ENCODE peak calls at places on chromosomes 6 and 20, in five cellular contexts. O, W, D, B and C are unnamed samples.

GRCh38 chr20:20396794-20397193 is 28.9 kb downstream of the INSM1 start:
- DNase-seq in O (no peak), W (no peak), D (no peak), B (no peak), C (no peak)

GRCh38 chr6:21377356-21377755 is 216.2 kb upstream of the SOX4 start:
- DNase-seq in O (no peak), W (no peak), D (no peak), B (no peak), C (no peak)

GRCh38 chr6:70738028-70738427 is 70.3 kb downstream of the SMAP1 start:
- DNase-seq in O (no peak), W (no peak), D (no peak), B (no peak), C (no peak)

GRCh38 chr6:20879526-20879925 is 345.3 kb downstream of the CDKAL1 start:
- DNase-seq in O (peak; percentile 37), W (no peak), D (no peak), B (no peak), C (no peak)

GRCh38 chr6:21826031-21826430 is 232.5 kb downstream of the SOX4 start:
- DNase-seq in O (peak; percentile 13), W (no peak), D (no peak), B (no peak), C (no peak)

GRCh38 chr20:33209789-33210188 is 7.4 kb upstream of the BPIFA3 start:
- DNase-seq in O (peak; percentile 74), W (peak; percentile 72), D (peak; percentile 58), B (peak; percentile 18), C (no peak)

GRCh38 chr6:170212956-170213636 is 77.8 kb downstream of the DLL1 start:
- DNase-seq in O (no peak), W (no peak), D (no peak), B (peak; percentile 9), C (peak; percentile 60)

GRCh38 chr6:167679791-167680604 is 146.7 kb upstream of the AFDN start:
- DNase-seq in O (no peak), W (no peak), D (no peak), B (no peak), C (no peak)

GRCh38 chr6:7169296-7169721 is 61.5 kb downstream of the RREB1 start:
- DNase-seq in O (no peak), W (peak; percentile 63), D (no peak), B (peak; percentile 49), C (peak; percentile 87)

GRCh38 chr20:5895626-5896025 is 54.7 kb downstream of the TRMT6 start:
- DNase-seq in O (no peak), W (no peak), D (no peak), B (no peak), C (no peak)

GRCh38 chr6:26521485-26522391 is 16.4 kb upstream of the HMGN4 start:
- DNase-seq in O (no peak), W (peak; percentile 81), D (peak; percentile 81), B (peak; percentile 84), C (peak; percentile 86)

GRCh38 chr6:159463440-159463839 is 229.6 kb downstream of the SOD2 start:
- DNase-seq in O (no peak), W (no peak), D (no peak), B (no peak), C (no peak)

GRCh38 chr20:4053516-4053919 is 38.2 kb upstream of the RNF24 start:
- DNase-seq in O (no peak), W (no peak), D (no peak), B (no peak), C (no peak)

GRCh38 chr6:155142163-155142901 is 121.5 kb upstream of the CLDN20 start:
- DNase-seq in O (no peak), W (no peak), D (no peak), B (no peak), C (no peak)

GRCh38 chr20:11387189-11387754 is 530.4 kb upstream of the BTBD3 start:
- DNase-seq in O (no peak), W (no peak), D (no peak), B (no peak), C (no peak)

GRCh38 chr6:1792989-1793388 is 183.3 kb downstream of the FOXC1 start:
- DNase-seq in O (peak; percentile 53), W (no peak), D (no peak), B (no peak), C (no peak)

GRCh38 chr6:35058041-35058675 is 83.0 kb downstream of the TCP11 start:
- DNase-seq in O (no peak), W (peak; percentile 63), D (peak; percentile 18), B (no peak), C (no peak)

GRCh38 chr6:128492386-128492785 is 28.0 kb downstream of the PTPRK start:
- DNase-seq in O (no peak), W (no peak), D (no peak), B (no peak), C (no peak)

GRCh38 chr6:106194949-106195919 is 109.1 kb downstream of the PRDM1 start:
- DNase-seq in O (no peak), W (no peak), D (no peak), B (no peak), C (no peak)

GRCh38 chr6:36959555-36960250 is 5.2 kb downstream of the PI16 start:
- DNase-seq in O (no peak), W (no peak), D (no peak), B (no peak), C (no peak)

GRCh38 chr20:63750807-63751470 is 11.4 kb downstream of the SLC2A4RG start:
- DNase-seq in O (no peak), W (no peak), D (no peak), B (no peak), C (no peak)

GRCh38 chr6:150934380-150934779 is 68.9 kb downstream of the MTHFD1L start:
- DNase-seq in O (peak; percentile 7), W (no peak), D (no peak), B (no peak), C (no peak)

GRCh38 chr6:19410477-19410876 is 426.7 kb upstream of the ID4 start:
- DNase-seq in O (no peak), W (no peak), D (no peak), B (no peak), C (no peak)

GRCh38 chr6:100461273-100461919 is 3.3 kb downstream of the SIM1 start:
- DNase-seq in O (no peak), W (no peak), D (peak; percentile 31), B (no peak), C (no peak)

GRCh38 chr6:148869589-148869988 is 122.8 kb downstream of the UST start:
- DNase-seq in O (no peak), W (no peak), D (no peak), B (no peak), C (no peak)

GRCh38 chr6:96213768-96214167 is 198.0 kb downstream of the FUT9 start:
- DNase-seq in O (no peak), W (no peak), D (no peak), B (no peak), C (no peak)

GRCh38 chr6:35522660-35523658 is 10.3 kb upstream of the TULP1 start:
- DNase-seq in O (peak; percentile 59), W (peak; percentile 65), D (peak; percentile 89), B (peak; percentile 78), C (no peak)

GRCh38 chr6:235763-236360 is 56.4 kb upstream of the DUSP22 start:
- DNase-seq in O (peak; percentile 34), W (peak; percentile 29), D (no peak), B (no peak), C (no peak)

GRCh38 chr6:151481752-151482151 is 12.1 kb upstream of the CCDC170 start:
- DNase-seq in O (no peak), W (no peak), D (no peak), B (no peak), C (no peak)

GRCh38 chr6:76135481-76135880 is 63.0 kb upstream of the IMPG1 start:
- DNase-seq in O (no peak), W (no peak), D (no peak), B (no peak), C (no peak)

GRCh38 chr20:44644384-44645131 is 6.9 kb downstream of the ADA start:
- DNase-seq in O (no peak), W (no peak), D (no peak), B (no peak), C (no peak)

GRCh38 chr6:78157606-78158005 is 504.8 kb downstream of the MEI4 start:
- DNase-seq in O (no peak), W (no peak), D (no peak), B (no peak), C (no peak)

GRCh38 chr6:88867841-88868558 is 95.4 kb downstream of the RNGTT start:
- DNase-seq in O (no peak), W (no peak), D (no peak), B (no peak), C (no peak)

DNA sequence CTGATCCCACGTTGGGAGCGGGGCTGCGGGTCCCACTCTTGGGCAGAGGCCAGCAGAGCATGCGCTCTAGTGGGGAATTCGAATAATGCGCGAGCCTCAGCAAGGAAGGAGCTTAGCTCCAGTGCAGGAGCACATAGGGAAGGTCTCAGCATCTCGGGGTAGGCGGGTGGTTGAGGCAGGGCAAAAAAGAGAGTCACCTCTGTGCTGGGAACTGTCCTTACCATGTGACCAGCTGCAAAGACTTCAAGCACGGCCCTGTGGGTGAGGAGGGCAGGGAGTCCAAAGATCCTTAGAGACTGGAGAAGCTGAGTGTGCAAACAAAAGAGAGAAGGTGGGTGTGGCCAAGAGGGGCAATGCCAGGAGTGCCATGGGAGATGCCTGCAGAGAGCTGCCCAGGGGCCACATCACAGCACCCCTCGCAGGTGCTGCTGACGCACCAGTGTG is 79.2 kb upstream of the CD93 start:
- DNase-seq in O (no peak), W (no peak), D (no peak), B (no peak), C (peak; percentile 58)
- TF ChIP-seq CTCF in O (peak; percentile 40), W (no peak), D (no peak), B (no peak), C (no peak)

GRCh38 chr20:17741220-17741619 is 41.5 kb downstream of the BANF2 start:
- DNase-seq in O (no peak), W (no peak), D (no peak), B (no peak), C (no peak)
- TF ChIP-seq CTCF in O (no peak), W (no peak), D (no peak), B (no peak), C (no peak)

DNA sequence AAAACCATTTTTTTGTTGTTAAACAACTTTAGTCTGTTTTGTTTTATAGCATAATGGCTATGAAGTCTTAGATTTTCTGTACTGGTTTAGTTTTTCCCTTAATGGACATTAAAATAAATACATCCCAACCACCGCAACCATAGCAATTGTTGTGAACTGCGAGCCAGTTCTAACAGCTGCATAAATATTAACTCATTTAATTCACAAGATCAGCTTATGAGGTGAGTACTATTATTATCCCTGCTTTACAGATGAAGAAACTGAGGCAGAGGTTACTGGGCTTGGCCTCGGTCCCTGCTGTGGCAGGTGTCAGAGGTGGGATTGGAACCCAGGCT is 23.1 kb downstream of the MOCS3 start:
- DNase-seq in O (no peak), W (no peak), D (no peak), B (no peak), C (no peak)
- TF ChIP-seq CTCF in O (no peak), W (no peak), D (no peak), B (no peak), C (no peak)

DNA sequence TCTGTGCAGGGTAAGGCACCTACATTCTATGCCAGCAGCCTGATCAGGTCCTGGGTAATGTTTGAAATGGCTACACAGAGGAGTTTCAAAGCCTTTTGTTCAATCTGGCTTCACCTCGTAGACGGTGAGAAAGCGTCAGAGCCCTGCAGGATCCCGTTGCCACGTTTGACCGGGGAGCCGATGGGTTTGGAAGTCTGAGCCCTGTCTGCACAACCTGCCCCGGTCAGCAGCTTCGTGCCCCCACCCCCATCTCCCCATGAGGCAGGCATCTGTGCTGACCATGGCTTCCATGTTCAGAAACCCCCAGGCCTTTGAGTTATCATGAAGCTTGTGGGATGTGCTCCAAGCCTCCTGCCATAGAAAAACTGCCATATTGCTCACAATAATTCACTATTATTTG is 63.9 kb downstream of the PTPN1 start:
- DNase-seq in O (no peak), W (no peak), D (no peak), B (no peak), C (peak; percentile 66)
- TF ChIP-seq CTCF in O (no peak), W (no peak), D (no peak), B (no peak), C (no peak)